ENCODE peak calls at places on chromosomes 2 and 18, in four cellular contexts. H is RCC 7860, S is substantia nigra, J is B cell. F is an unnamed sample.

GRCh38 chr2:55986700-55987440 is 63.3 kb upstream of the EFEMP1 start:
- DNase-seq in J (no peak), H (peak), S (no peak), F (no peak)

GRCh38 chr2:216590780-216591179 is 42.4 kb upstream of the IGFBP2 start:
- DNase-seq in J (no peak), S (no peak), H (no peak), F (no peak)

GRCh38 chr18:22840606-22841144 is 92.5 kb upstream of the RBBP8 start:
- DNase-seq in S (no peak), J (no peak), H (no peak), F (no peak)

GRCh38 chr2:160694221-160694620 is 200.6 kb upstream of the RBMS1 start:
- DNase-seq in S (no peak), J (no peak), H (no peak), F (no peak)

GRCh38 chr2:20282916-20283592 is 58.1 kb upstream of the SDC1 start:
- DNase-seq in S (peak), H (no peak), J (no peak), F (no peak)

GRCh38 chr2:224022474-224022873 is 16.6 kb downstream of the SERPINE2 start:
- DNase-seq in S (no peak), J (no peak), H (no peak), F (no peak)

GRCh38 chr2:88116669-88117432 is 11.0 kb downstream of the FABP1 start:
- DNase-seq in S (no peak), J (no peak), H (no peak), F (no peak)

GRCh38 chr18:58481321-58482180 is 147.3 kb downstream of the ALPK2 start:
- DNase-seq in S (no peak), H (no peak), J (no peak), F (no peak)

GRCh38 chr2:230010501-230010900 is 58.2 kb downstream of the SLC16A14 start:
- DNase-seq in J (no peak), S (no peak), H (no peak), F (no peak)